ENCODE peak calls at places on chromosomes 2 and 18, in eight cellular contexts. One of them, this sample, is unnamed.

GRCh38 chr2:51350100-51350499 is 318.2 kb upstream of the NRXN1 start:
- ATAC-seq in T-cell: no peak
- ATAC-seq in lower lobe of right lung: peak
- ATAC-seq in WTC11: no peak
- ATAC-seq in natural killer cell: no peak
- ATAC-seq in upper lobe of left lung: no peak
- ATAC-seq in CD8-positive, alpha-beta T cell: no peak
- ATAC-seq in esophagus mucosa: no peak
- ATAC-seq in this sample: no peak

GRCh38 chr18:61679836-61680235 is 213.0 kb downstream of the RNF152 start:
- ATAC-seq in T-cell: no peak
- ATAC-seq in lower lobe of right lung: no peak
- ATAC-seq in WTC11: no peak
- ATAC-seq in natural killer cell: no peak
- ATAC-seq in upper lobe of left lung: no peak
- ATAC-seq in CD8-positive, alpha-beta T cell: no peak
- ATAC-seq in esophagus mucosa: no peak
- ATAC-seq in this sample: no peak

GRCh38 chr2:42928161-42928691 is 135.8 kb upstream of the HAAO start:
- ATAC-seq in T-cell: no peak
- ATAC-seq in lower lobe of right lung: no peak
- ATAC-seq in WTC11: no peak
- ATAC-seq in natural killer cell: no peak
- ATAC-seq in upper lobe of left lung: no peak
- ATAC-seq in CD8-positive, alpha-beta T cell: no peak
- ATAC-seq in esophagus mucosa: no peak
- ATAC-seq in this sample: no peak

GRCh38 chr2:227378371-227378782 is 729 bp downstream of the TM4SF20 start:
- ATAC-seq in T-cell: no peak
- ATAC-seq in lower lobe of right lung: no peak
- ATAC-seq in WTC11: no peak
- ATAC-seq in natural killer cell: no peak
- ATAC-seq in upper lobe of left lung: no peak
- ATAC-seq in CD8-positive, alpha-beta T cell: no peak
- ATAC-seq in esophagus mucosa: peak
- ATAC-seq in this sample: no peak

GRCh38 chr2:16015903-16016265 is 75.5 kb downstream of the MYCN start:
- ATAC-seq in T-cell: no peak
- ATAC-seq in lower lobe of right lung: no peak
- ATAC-seq in WTC11: no peak
- ATAC-seq in natural killer cell: no peak
- ATAC-seq in upper lobe of left lung: no peak
- ATAC-seq in CD8-positive, alpha-beta T cell: no peak
- ATAC-seq in esophagus mucosa: no peak
- ATAC-seq in this sample: no peak

GRCh38 chr2:235334179-235334578 is 159.7 kb upstream of the AGAP1 start:
- ATAC-seq in T-cell: no peak
- ATAC-seq in lower lobe of right lung: no peak
- ATAC-seq in WTC11: no peak
- ATAC-seq in natural killer cell: no peak
- ATAC-seq in upper lobe of left lung: no peak
- ATAC-seq in CD8-positive, alpha-beta T cell: no peak
- ATAC-seq in esophagus mucosa: peak
- ATAC-seq in this sample: no peak

GRCh38 chr2:74205113-74205512 is 6.7 kb downstream of the MTHFD2 start:
- ATAC-seq in T-cell: no peak
- ATAC-seq in lower lobe of right lung: no peak
- ATAC-seq in WTC11: peak
- ATAC-seq in natural killer cell: no peak
- ATAC-seq in upper lobe of left lung: no peak
- ATAC-seq in CD8-positive, alpha-beta T cell: no peak
- ATAC-seq in esophagus mucosa: no peak
- ATAC-seq in this sample: no peak

GRCh38 chr2:86372641-86373502 is 35.4 kb upstream of the REEP1 start:
- ATAC-seq in T-cell: no peak
- ATAC-seq in lower lobe of right lung: peak
- ATAC-seq in WTC11: peak
- ATAC-seq in natural killer cell: no peak
- ATAC-seq in upper lobe of left lung: peak
- ATAC-seq in CD8-positive, alpha-beta T cell: no peak
- ATAC-seq in esophagus mucosa: peak
- ATAC-seq in this sample: peak

GRCh38 chr18:68874361-68874760 is 76.5 kb downstream of the CCDC102B start:
- ATAC-seq in T-cell: no peak
- ATAC-seq in lower lobe of right lung: no peak
- ATAC-seq in WTC11: no peak
- ATAC-seq in natural killer cell: no peak
- ATAC-seq in upper lobe of left lung: no peak
- ATAC-seq in CD8-positive, alpha-beta T cell: no peak
- ATAC-seq in esophagus mucosa: no peak
- ATAC-seq in this sample: no peak

GRCh38 chr2:18934886-18935285 is 345.5 kb upstream of the NT5C1B start:
- ATAC-seq in T-cell: no peak
- ATAC-seq in lower lobe of right lung: no peak
- ATAC-seq in WTC11: no peak
- ATAC-seq in natural killer cell: no peak
- ATAC-seq in upper lobe of left lung: no peak
- ATAC-seq in CD8-positive, alpha-beta T cell: no peak
- ATAC-seq in esophagus mucosa: no peak
- ATAC-seq in this sample: no peak

GRCh38 chr2:236628981-236629605 is 59.5 kb downstream of the ACKR3 start:
- ATAC-seq in T-cell: no peak
- ATAC-seq in lower lobe of right lung: no peak
- ATAC-seq in WTC11: no peak
- ATAC-seq in natural killer cell: no peak
- ATAC-seq in upper lobe of left lung: no peak
- ATAC-seq in CD8-positive, alpha-beta T cell: no peak
- ATAC-seq in esophagus mucosa: no peak
- ATAC-seq in this sample: no peak

GRCh38 chr2:852168-852567 is 98.5 kb upstream of the SNTG2 start:
- ATAC-seq in T-cell: no peak
- ATAC-seq in lower lobe of right lung: no peak
- ATAC-seq in WTC11: no peak
- ATAC-seq in natural killer cell: no peak
- ATAC-seq in upper lobe of left lung: no peak
- ATAC-seq in CD8-positive, alpha-beta T cell: no peak
- ATAC-seq in esophagus mucosa: no peak
- ATAC-seq in this sample: no peak

GRCh38 chr2:181991171-181991885 is 5.7 kb downstream of the PPP1R1C start:
- ATAC-seq in T-cell: no peak
- ATAC-seq in lower lobe of right lung: no peak
- ATAC-seq in WTC11: no peak
- ATAC-seq in natural killer cell: no peak
- ATAC-seq in upper lobe of left lung: peak
- ATAC-seq in CD8-positive, alpha-beta T cell: no peak
- ATAC-seq in esophagus mucosa: no peak
- ATAC-seq in this sample: no peak

GRCh38 chr2:79393806-79394484 is 118.9 kb upstream of the CTNNA2 start:
- ATAC-seq in T-cell: no peak
- ATAC-seq in lower lobe of right lung: no peak
- ATAC-seq in WTC11: peak
- ATAC-seq in natural killer cell: no peak
- ATAC-seq in upper lobe of left lung: no peak
- ATAC-seq in CD8-positive, alpha-beta T cell: no peak
- ATAC-seq in esophagus mucosa: no peak
- ATAC-seq in this sample: no peak

GRCh38 chr2:222791946-222792649 is 68.7 kb upstream of the ACSL3 start:
- ATAC-seq in T-cell: no peak
- ATAC-seq in lower lobe of right lung: peak
- ATAC-seq in WTC11: no peak
- ATAC-seq in natural killer cell: no peak
- ATAC-seq in upper lobe of left lung: peak
- ATAC-seq in CD8-positive, alpha-beta T cell: no peak
- ATAC-seq in esophagus mucosa: no peak
- ATAC-seq in this sample: peak

GRCh38 chr2:109728809-109729208 is 65.3 kb upstream of the RGPD5 start:
- ATAC-seq in T-cell: no peak
- ATAC-seq in lower lobe of right lung: peak
- ATAC-seq in WTC11: no peak
- ATAC-seq in natural killer cell: no peak
- ATAC-seq in upper lobe of left lung: peak
- ATAC-seq in CD8-positive, alpha-beta T cell: no peak
- ATAC-seq in esophagus mucosa: no peak
- ATAC-seq in this sample: peak

GRCh38 chr2:33419548-33420255 is 56.7 kb upstream of the RASGRP3 start:
- ATAC-seq in T-cell: no peak
- ATAC-seq in lower lobe of right lung: no peak
- ATAC-seq in WTC11: peak
- ATAC-seq in natural killer cell: no peak
- ATAC-seq in upper lobe of left lung: no peak
- ATAC-seq in CD8-positive, alpha-beta T cell: no peak
- ATAC-seq in esophagus mucosa: no peak
- ATAC-seq in this sample: no peak

GRCh38 chr2:98572676-98573075 is 35.6 kb downstream of the COA5 start:
- ATAC-seq in T-cell: no peak
- ATAC-seq in lower lobe of right lung: no peak
- ATAC-seq in WTC11: no peak
- ATAC-seq in natural killer cell: no peak
- ATAC-seq in upper lobe of left lung: no peak
- ATAC-seq in CD8-positive, alpha-beta T cell: no peak
- ATAC-seq in esophagus mucosa: no peak
- ATAC-seq in this sample: no peak

GRCh38 chr18:23106575-23106974 is 28.7 kb upstream of the CABLES1 start:
- ATAC-seq in T-cell: no peak
- ATAC-seq in lower lobe of right lung: no peak
- ATAC-seq in WTC11: no peak
- ATAC-seq in natural killer cell: no peak
- ATAC-seq in upper lobe of left lung: peak
- ATAC-seq in CD8-positive, alpha-beta T cell: no peak
- ATAC-seq in esophagus mucosa: peak
- ATAC-seq in this sample: no peak

GRCh38 chr2:168632733-168633132 is 169.7 kb upstream of the NOSTRIN start:
- ATAC-seq in T-cell: no peak
- ATAC-seq in lower lobe of right lung: peak
- ATAC-seq in WTC11: peak
- ATAC-seq in natural killer cell: no peak
- ATAC-seq in upper lobe of left lung: peak
- ATAC-seq in CD8-positive, alpha-beta T cell: no peak
- ATAC-seq in esophagus mucosa: no peak
- ATAC-seq in this sample: peak

GRCh38 chr18:80200171-80200931 is 47.0 kb downstream of the PARD6G start:
- ATAC-seq in T-cell: no peak
- ATAC-seq in lower lobe of right lung: no peak
- ATAC-seq in WTC11: peak
- ATAC-seq in natural killer cell: no peak
- ATAC-seq in upper lobe of left lung: no peak
- ATAC-seq in CD8-positive, alpha-beta T cell: no peak
- ATAC-seq in esophagus mucosa: no peak
- ATAC-seq in this sample: no peak

GRCh38 chr2:172978053-172978383 is 97.6 kb upstream of the MAP3K20 start:
- ATAC-seq in T-cell: no peak
- ATAC-seq in lower lobe of right lung: no peak
- ATAC-seq in WTC11: no peak
- ATAC-seq in natural killer cell: no peak
- ATAC-seq in upper lobe of left lung: no peak
- ATAC-seq in CD8-positive, alpha-beta T cell: no peak
- ATAC-seq in esophagus mucosa: no peak
- ATAC-seq in this sample: no peak

GRCh38 chr2:7570247-7570646 is 653.0 kb downstream of the RNF144A start:
- ATAC-seq in T-cell: no peak
- ATAC-seq in lower lobe of right lung: no peak
- ATAC-seq in WTC11: no peak
- ATAC-seq in natural killer cell: no peak
- ATAC-seq in upper lobe of left lung: no peak
- ATAC-seq in CD8-positive, alpha-beta T cell: no peak
- ATAC-seq in esophagus mucosa: no peak
- ATAC-seq in this sample: no peak

GRCh38 chr2:189327879-189328351 is 113.4 kb upstream of the WDR75 start:
- ATAC-seq in T-cell: no peak
- ATAC-seq in lower lobe of right lung: no peak
- ATAC-seq in WTC11: no peak
- ATAC-seq in natural killer cell: no peak
- ATAC-seq in upper lobe of left lung: no peak
- ATAC-seq in CD8-positive, alpha-beta T cell: no peak
- ATAC-seq in esophagus mucosa: no peak
- ATAC-seq in this sample: no peak

GRCh38 chr18:22683196-22683676 is 249.9 kb upstream of the RBBP8 start:
- ATAC-seq in T-cell: no peak
- ATAC-seq in lower lobe of right lung: peak
- ATAC-seq in WTC11: no peak
- ATAC-seq in natural killer cell: no peak
- ATAC-seq in upper lobe of left lung: peak
- ATAC-seq in CD8-positive, alpha-beta T cell: no peak
- ATAC-seq in esophagus mucosa: peak
- ATAC-seq in this sample: peak

GRCh38 chr2:182667321-182667695 is 48.7 kb upstream of the DNAJC10 start:
- ATAC-seq in T-cell: no peak
- ATAC-seq in lower lobe of right lung: no peak
- ATAC-seq in WTC11: no peak
- ATAC-seq in natural killer cell: no peak
- ATAC-seq in upper lobe of left lung: no peak
- ATAC-seq in CD8-positive, alpha-beta T cell: no peak
- ATAC-seq in esophagus mucosa: no peak
- ATAC-seq in this sample: no peak

GRCh38 chr2:218307415-218308090 is 15.2 kb upstream of the TMBIM1 start:
- ATAC-seq in T-cell: no peak
- ATAC-seq in lower lobe of right lung: no peak
- ATAC-seq in WTC11: no peak
- ATAC-seq in natural killer cell: no peak
- ATAC-seq in upper lobe of left lung: no peak
- ATAC-seq in CD8-positive, alpha-beta T cell: no peak
- ATAC-seq in esophagus mucosa: no peak
- ATAC-seq in this sample: no peak

GRCh38 chr18:62839874-62840713 is 124.8 kb downstream of the PHLPP1 start:
- ATAC-seq in T-cell: no peak
- ATAC-seq in lower lobe of right lung: no peak
- ATAC-seq in WTC11: no peak
- ATAC-seq in natural killer cell: no peak
- ATAC-seq in upper lobe of left lung: peak
- ATAC-seq in CD8-positive, alpha-beta T cell: no peak
- ATAC-seq in esophagus mucosa: peak
- ATAC-seq in this sample: no peak

GRCh38 chr18:23143871-23144270 is 8.6 kb downstream of the CABLES1 start:
- ATAC-seq in T-cell: no peak
- ATAC-seq in lower lobe of right lung: peak
- ATAC-seq in WTC11: peak
- ATAC-seq in natural killer cell: no peak
- ATAC-seq in upper lobe of left lung: peak
- ATAC-seq in CD8-positive, alpha-beta T cell: no peak
- ATAC-seq in esophagus mucosa: peak
- ATAC-seq in this sample: peak

GRCh38 chr18:63132819-63133200 is 186.8 kb downstream of the BCL2 start:
- ATAC-seq in T-cell: no peak
- ATAC-seq in lower lobe of right lung: no peak
- ATAC-seq in WTC11: no peak
- ATAC-seq in natural killer cell: no peak
- ATAC-seq in upper lobe of left lung: no peak
- ATAC-seq in CD8-positive, alpha-beta T cell: no peak
- ATAC-seq in esophagus mucosa: peak
- ATAC-seq in this sample: no peak

GRCh38 chr2:196413821-196414274 is 225.7 kb upstream of the CCDC150 start:
- ATAC-seq in T-cell: no peak
- ATAC-seq in lower lobe of right lung: peak
- ATAC-seq in WTC11: peak
- ATAC-seq in natural killer cell: no peak
- ATAC-seq in upper lobe of left lung: no peak
- ATAC-seq in CD8-positive, alpha-beta T cell: no peak
- ATAC-seq in esophagus mucosa: no peak
- ATAC-seq in this sample: no peak

GRCh38 chr2:240358080-240358479 is 77.4 kb upstream of the GPC1 start:
- ATAC-seq in T-cell: no peak
- ATAC-seq in lower lobe of right lung: no peak
- ATAC-seq in WTC11: no peak
- ATAC-seq in natural killer cell: no peak
- ATAC-seq in upper lobe of left lung: no peak
- ATAC-seq in CD8-positive, alpha-beta T cell: no peak
- ATAC-seq in esophagus mucosa: no peak
- ATAC-seq in this sample: no peak

GRCh38 chr18:59006461-59007067 is 133.1 kb upstream of the SEC11C start:
- ATAC-seq in T-cell: no peak
- ATAC-seq in lower lobe of right lung: no peak
- ATAC-seq in WTC11: no peak
- ATAC-seq in natural killer cell: no peak
- ATAC-seq in upper lobe of left lung: no peak
- ATAC-seq in CD8-positive, alpha-beta T cell: no peak
- ATAC-seq in esophagus mucosa: no peak
- ATAC-seq in this sample: no peak

GRCh38 chr2:1697601-1698000 is 46.7 kb downstream of the PXDN start:
- ATAC-seq in T-cell: no peak
- ATAC-seq in lower lobe of right lung: no peak
- ATAC-seq in WTC11: no peak
- ATAC-seq in natural killer cell: no peak
- ATAC-seq in upper lobe of left lung: no peak
- ATAC-seq in CD8-positive, alpha-beta T cell: no peak
- ATAC-seq in esophagus mucosa: no peak
- ATAC-seq in this sample: peak